ENCODE peak calls at places on chromosomes 2 and 18, in four cellular contexts. I, O, K and S are unnamed samples.

GRCh38 chr2:197181491-197181890 is 129.1 kb downstream of the ANKRD44 start:
- DNase-seq in K (no peak), O (no peak), I (no peak), S (no peak)

GRCh38 chr2:213246665-213247281 is 37.5 kb upstream of the SPAG16 start:
- DNase-seq in K (peak), O (peak), I (no peak), S (no peak)

GRCh38 chr2:193409951-193410350 is 1215.2 kb upstream of the TMEFF2 start:
- DNase-seq in K (no peak), I (no peak), O (no peak), S (no peak)

GRCh38 chr18:9775172-9775571 is 67.1 kb downstream of the RAB31 start:
- DNase-seq in O (no peak), I (no peak), K (no peak), S (no peak)

GRCh38 chr2:78455586-78455985 is 569.9 kb upstream of the REG3G start:
- DNase-seq in O (no peak), I (no peak), K (no peak), S (no peak)

GRCh38 chr2:45342-46130 is 769 bp downstream of the FAM110C start:
- DNase-seq in I (no peak), O (no peak), K (no peak), S (no peak)

GRCh38 chr2:33670392-33670937 is 71.4 kb upstream of the FAM98A start:
- DNase-seq in O (no peak), I (no peak), K (no peak), S (no peak)

GRCh38 chr2:205245652-205246051 is 436.6 kb upstream of the NRP2 start:
- DNase-seq in O (no peak), K (peak), I (no peak), S (no peak)

GRCh38 chr2:70510213-70510820 is 43.3 kb downstream of the TGFA start:
- DNase-seq in I (no peak), K (no peak), O (no peak), S (no peak)

GRCh38 chr2:96844405-96844808 is 586 bp upstream of the ANKRD23 start:
- DNase-seq in O (no peak), K (no peak), I (no peak), S (no peak)

GRCh38 chr2:174335605-174336402 is 1.1 kb downstream of the SP9 start:
- DNase-seq in K (no peak), I (no peak), O (no peak), S (peak)

GRCh38 chr18:34493099-34493544 is 217.0 kb upstream of the DTNA start:
- DNase-seq in I (no peak), K (peak), O (peak), S (no peak)

GRCh38 chr2:165718811-165719210 is 75.2 kb downstream of the GALNT3 start:
- DNase-seq in I (no peak), O (no peak), K (no peak), S (no peak)

GRCh38 chr18:62939433-62939832 is 224.1 kb downstream of the PHLPP1 start:
- DNase-seq in K (peak), O (no peak), I (no peak), S (no peak)

GRCh38 chr2:15931514-15931870 is 8.9 kb upstream of the MYCN start:
- DNase-seq in O (no peak), I (no peak), K (no peak), S (no peak)

GRCh38 chr2:232993231-232993821 is 19.7 kb downstream of the NGEF start:
- DNase-seq in K (no peak), I (no peak), O (no peak), S (no peak)

GRCh38 chr18:48312066-48312465 is 97.1 kb downstream of the ZBTB7C start:
- DNase-seq in I (no peak), K (no peak), O (no peak), S (no peak)

GRCh38 chr2:186966015-186966414 is 117.0 kb upstream of the ZSWIM2 start:
- DNase-seq in K (no peak), O (no peak), I (no peak), S (no peak)

GRCh38 chr2:49360051-49360767 is 205.9 kb upstream of the FSHR start:
- DNase-seq in K (no peak), I (no peak), O (no peak), S (no peak)

GRCh38 chr2:219249203-219249980 is 3.7 kb upstream of the TUBA4B start:
- DNase-seq in K (peak), I (no peak), O (peak), S (peak)

GRCh38 chr2:191910518-191910917 is 63.6 kb upstream of the CAVIN2 start:
- DNase-seq in O (no peak), I (no peak), K (peak), S (no peak)

GRCh38 chr2:46655551-46656436 is 176.4 kb downstream of the TMEM247 start:
- DNase-seq in K (peak), O (no peak), I (no peak), S (no peak)

GRCh38 chr2:238256594-238257104 is 16.8 kb upstream of the HES6 start:
- DNase-seq in O (peak), I (peak), K (peak), S (peak)

GRCh38 chr2:46388873-46389272 is 90.5 kb upstream of the TMEM247 start:
- DNase-seq in I (no peak), O (no peak), K (no peak), S (no peak)

GRCh38 chr18:46042571-46043123 is 29.4 kb downstream of the PSTPIP2 start:
- DNase-seq in I (no peak), O (no peak), K (peak), S (no peak)

GRCh38 chr2:74834806-74835755 is 1.2 kb downstream of the HK2 start:
- DNase-seq in O (no peak), K (peak), I (peak), S (peak)

GRCh38 chr2:132936261-132936660 is 266.3 kb upstream of the LYPD1 start:
- DNase-seq in K (no peak), O (no peak), I (no peak), S (no peak)

GRCh38 chr2:100279586-100280534 is 42.4 kb downstream of the LONRF2 start:
- DNase-seq in O (no peak), I (no peak), K (no peak), S (no peak)

GRCh38 chr2:225584821-225585220 is 185.3 kb downstream of the NYAP2 start:
- DNase-seq in K (no peak), O (no peak), I (no peak), S (no peak)

GRCh38 chr2:129923265-129924141 is 56.0 kb upstream of the RAB6C start:
- DNase-seq in I (no peak), O (peak), K (peak), S (no peak)

GRCh38 chr18:7084766-7085080 is 32.9 kb downstream of the LAMA1 start:
- DNase-seq in K (peak), O (no peak), I (no peak), S (no peak)